ENCODE peak calls at places on chromosomes 13 and 19, in eight cellular contexts. G is tibial artery, K is lung, C is fibroblast of mammary gland, A is neural crest cell, S is left lung, Q is AG04450, F is progenitor cell of endocrine pancreas. Z is an unnamed sample.

GRCh38 chr13:100100115-100100879 is 11.4 kb downstream of the PCCA start:
- DNase-seq in C (peak), A (no peak), S (no peak), G (no peak), Q (peak), F (no peak), K (no peak), Z (no peak)

GRCh38 chr13:72473321-72473720 is 254.1 kb downstream of the MZT1 start:
- DNase-seq in K (no peak), G (no peak), A (no peak), C (no peak), F (no peak), Q (no peak), S (no peak), Z (no peak)

GRCh38 chr13:44648392-44649117 is 72.4 kb upstream of the TSC22D1 start:
- DNase-seq in F (no peak), A (no peak), K (no peak), G (no peak), Q (no peak), C (peak), S (no peak), Z (no peak)

GRCh38 chr19:23554548-23554947 is 132.5 kb downstream of the ZNF675 start:
- DNase-seq in A (no peak), Q (no peak), C (no peak), F (no peak), K (no peak), S (no peak), G (no peak), Z (no peak)

GRCh38 chr13:42594577-42595571 is 20.9 kb downstream of the TNFSF11 start:
- DNase-seq in A (peak), Q (peak), S (no peak), G (no peak), C (peak), K (peak), F (peak), Z (peak)

GRCh38 chr13:30739646-30740642 is 4.6 kb downstream of the ALOX5AP start:
- DNase-seq in A (no peak), S (no peak), C (peak), Q (peak), G (no peak), F (no peak), K (no peak), Z (no peak)

GRCh38 chr19:39411006-39411831 is 1.2 kb upstream of the PLEKHG2 start:
- DNase-seq in Q (no peak), F (no peak), S (no peak), A (no peak), K (no peak), C (peak), G (peak), Z (no peak)

GRCh38 chr13:110396913-110397379 is 89.9 kb downstream of the COL4A2 start:
- DNase-seq in A (no peak), K (peak), C (peak), G (peak), F (no peak), Q (peak), S (no peak), Z (no peak)

GRCh38 chr19:1942078-1942933 is 1.3 kb downstream of the CSNK1G2 start:
- DNase-seq in S (peak), G (peak), K (peak), Q (no peak), A (peak), C (peak), F (peak), Z (peak)

GRCh38 chr19:8034178-8034525 is 18.4 kb upstream of the CCL25 start:
- DNase-seq in S (no peak), G (no peak), A (no peak), Q (no peak), C (no peak), K (no peak), F (no peak), Z (no peak)

GRCh38 chr13:85582890-85583289 is 216.3 kb downstream of the SLITRK6 start:
- DNase-seq in K (no peak), G (no peak), Q (no peak), A (no peak), C (peak), F (no peak), S (no peak), Z (no peak)

GRCh38 chr13:52830946-52831345 is 17.5 kb downstream of the PCDH8 start:
- DNase-seq in G (no peak), S (no peak), A (no peak), C (no peak), F (no peak), K (no peak), Q (no peak), Z (no peak)

GRCh38 chr19:42396248-42396541 is 6.1 kb upstream of the CNFN start:
- DNase-seq in F (no peak), A (no peak), G (no peak), C (no peak), S (no peak), K (no peak), Q (no peak), Z (peak)

GRCh38 chr13:35767256-35767981 is 290.9 kb upstream of the MAB21L1 start:
- DNase-seq in K (no peak), A (no peak), C (no peak), F (no peak), Q (no peak), S (no peak), G (no peak), Z (no peak)

GRCh38 chr19:53865918-53866696 is 1.6 kb upstream of the MYADM start:
- DNase-seq in G (peak), S (peak), C (peak), Q (no peak), K (peak), F (no peak), A (peak), Z (no peak)

GRCh38 chr19:23415561-23416191 is 20.4 kb upstream of the ZNF91 start:
- DNase-seq in Q (no peak), C (no peak), S (peak), G (no peak), A (peak), K (peak), F (peak), Z (peak)

GRCh38 chr13:75788494-75788991 is 152.4 kb downstream of the LMO7 start:
- DNase-seq in C (peak), K (peak), F (no peak), G (no peak), Q (peak), A (no peak), S (peak), Z (no peak)

GRCh38 chr19:4501691-4502090 is 16.6 kb downstream of the PLIN4 start:
- DNase-seq in K (no peak), G (no peak), A (no peak), C (no peak), Q (no peak), S (no peak), F (no peak), Z (no peak)

GRCh38 chr19:39842693-39843435 is 3.3 kb downstream of the FBL start:
- DNase-seq in K (no peak), S (no peak), C (no peak), A (no peak), Q (no peak), F (no peak), G (no peak), Z (no peak)

GRCh38 chr13:44142911-44143665 is 230.5 kb upstream of the SERP2 start:
- DNase-seq in A (no peak), F (no peak), C (peak), Q (no peak), S (no peak), G (no peak), K (no peak), Z (no peak)

GRCh38 chr19:2331601-2332246 is 3.2 kb downstream of the SPPL2B start:
- DNase-seq in F (no peak), A (no peak), G (no peak), Q (no peak), K (no peak), S (no peak), C (no peak), Z (no peak)

GRCh38 chr13:111981446-111982165 is 85.3 kb upstream of the SOX1 start:
- DNase-seq in Q (no peak), F (no peak), G (no peak), S (no peak), K (no peak), A (no peak), C (no peak), Z (no peak)

GRCh38 chr13:49539313-49539712 is 43.6 kb downstream of the PHF11 start:
- DNase-seq in Q (peak), G (no peak), C (peak), S (no peak), A (no peak), K (no peak), F (no peak), Z (no peak)

GRCh38 chr19:35348909-35349611 is 1.4 kb downstream of the FFAR1 start:
- DNase-seq in K (no peak), G (peak), Q (no peak), S (peak), C (no peak), F (no peak), A (no peak), Z (no peak)

GRCh38 chr13:100544866-100545683 is 43.5 kb downstream of the GGACT start:
- DNase-seq in C (no peak), K (peak), S (peak), Q (no peak), A (no peak), F (no peak), G (peak), Z (no peak)

GRCh38 chr13:93270769-93271753 is 44.5 kb downstream of the GPC6 start:
- DNase-seq in A (no peak), S (no peak), Q (no peak), C (no peak), G (no peak), K (no peak), F (no peak), Z (no peak)

GRCh38 chr13:86446311-86446710 is 647.1 kb upstream of the SLITRK6 start:
- DNase-seq in A (no peak), K (no peak), Q (no peak), S (no peak), G (no peak), C (peak), F (no peak), Z (no peak)

GRCh38 chr13:50075619-50076097 is 60.4 kb downstream of the KCNRG start:
- DNase-seq in A (no peak), S (no peak), C (peak), F (no peak), G (no peak), Q (no peak), K (no peak), Z (no peak)

GRCh38 chr13:67048084-67048792 is 181.9 kb downstream of the PCDH9 start:
- DNase-seq in C (peak), G (no peak), K (no peak), A (no peak), S (no peak), Q (peak), F (no peak), Z (no peak)

GRCh38 chr13:37621811-37622361 is 23.3 kb upstream of the POSTN start:
- DNase-seq in K (peak), A (no peak), G (no peak), C (peak), Q (peak), F (no peak), S (no peak), Z (no peak)

GRCh38 chr13:50277906-50278305 is 262.7 kb downstream of the KCNRG start:
- DNase-seq in F (no peak), K (no peak), Q (no peak), G (no peak), C (no peak), A (no peak), S (no peak), Z (no peak)

GRCh38 chr13:95087746-95088305 is 213.4 kb downstream of the ABCC4 start:
- DNase-seq in F (no peak), G (no peak), Q (no peak), K (no peak), S (no peak), C (peak), A (no peak), Z (no peak)

GRCh38 chr19:3210347-3211017 is 14.0 kb upstream of the CELF5 start:
- DNase-seq in A (peak), F (peak), G (no peak), C (peak), K (peak), Q (no peak), S (peak), Z (peak)

GRCh38 chr13:31947506-31947905 is 84.1 kb upstream of the FRY start:
- DNase-seq in K (no peak), F (no peak), Q (no peak), S (no peak), C (no peak), A (no peak), G (no peak), Z (no peak)

GRCh38 chr19:52148256-52148655 is 8.5 kb upstream of the ZNF616 start:
- DNase-seq in A (no peak), S (no peak), Q (no peak), F (no peak), K (no peak), G (no peak), C (no peak), Z (no peak)

GRCh38 chr19:45467456-45468158 is at the start of gene FOSB:
- DNase-seq in Q (peak), F (peak), C (peak), S (peak), G (peak), K (peak), A (peak), Z (peak)
- TF ChIP-seq CTCF in Q (peak), F (peak), C (no peak), S (no peak), G (no peak), K (no peak), A (no peak), Z (no peak)

DNA sequence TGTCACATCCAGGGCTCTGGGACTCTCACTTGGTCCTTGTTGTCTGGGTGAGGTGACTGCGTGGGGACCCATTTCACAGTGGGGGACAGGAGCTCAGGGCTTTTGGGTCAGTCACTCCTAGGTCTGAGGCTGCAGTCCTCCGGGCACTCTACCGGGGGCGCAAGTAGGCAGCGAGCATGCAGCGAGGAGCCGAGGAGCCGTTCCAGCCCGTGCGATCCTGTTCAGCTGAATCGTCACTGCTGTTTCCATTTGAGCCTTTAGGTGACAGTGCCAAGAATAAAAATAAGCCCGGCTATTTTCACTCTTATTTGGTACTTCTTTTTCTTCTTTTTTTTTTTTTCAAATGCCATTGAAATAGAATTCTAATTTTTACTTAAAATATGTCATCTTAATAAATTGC is 126.5 kb downstream of the ZNF536 start:
- DNase-seq in A (no peak), C (no peak), Q (no peak), S (no peak), K (no peak), F (no peak), G (no peak), Z (no peak)
- TF ChIP-seq CTCF in A (no peak), C (no peak), Q (no peak), S (no peak), K (no peak), F (peak), G (no peak), Z (no peak)

GRCh38 chr19:47507031-47507430 is 7.8 kb downstream of the NAPA start:
- DNase-seq in G (no peak), F (no peak), S (peak), K (no peak), C (no peak), Q (no peak), A (no peak), Z (no peak)

GRCh38 chr19:47506459-47506858 is 8.4 kb downstream of the NAPA start:
- DNase-seq in Q (no peak), G (no peak), K (no peak), F (no peak), C (no peak), A (no peak), S (peak), Z (no peak)

GRCh38 chr19:47508721-47509120 is 6.1 kb downstream of the NAPA start:
- DNase-seq in F (no peak), S (peak), C (no peak), A (no peak), G (no peak), K (no peak), Q (no peak), Z (no peak)

GRCh38 chr19:47509170-47509847 is 5.6 kb downstream of the NAPA start:
- DNase-seq in A (no peak), Q (no peak), S (peak), C (no peak), G (no peak), F (no peak), K (no peak), Z (no peak)

DNA sequence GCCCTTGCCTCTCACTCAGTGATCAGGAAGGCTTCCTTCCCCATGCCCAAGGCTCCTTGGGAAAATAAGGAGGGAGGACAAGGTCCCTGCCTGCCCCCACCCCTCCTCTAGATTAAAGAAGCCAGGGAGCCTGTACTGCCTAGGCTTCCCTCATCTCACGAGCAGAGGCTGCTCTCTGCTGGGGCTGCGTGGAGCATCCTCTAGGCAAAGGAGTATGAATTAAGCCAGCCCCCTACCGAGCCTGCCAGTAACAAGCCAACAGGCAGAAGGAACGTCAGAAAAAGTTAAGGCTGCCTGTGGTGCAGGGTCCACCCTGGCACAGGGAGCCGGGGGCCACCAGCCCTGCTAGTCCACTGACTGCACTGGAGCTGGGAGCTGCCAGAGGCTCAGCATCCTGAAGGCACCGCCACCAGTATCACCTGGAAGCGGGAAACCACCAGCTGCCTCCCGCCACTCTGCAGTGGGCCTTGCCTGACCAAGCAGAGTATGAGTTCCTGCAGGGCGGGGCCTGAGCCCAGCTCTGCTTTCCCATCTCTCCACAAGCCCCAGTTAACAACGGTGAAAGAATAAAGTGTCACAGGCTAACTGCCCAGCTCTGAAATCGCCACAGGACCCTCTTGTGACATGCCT is 6.8 kb downstream of the NAPA start:
- DNase-seq in C (no peak), F (no peak), K (no peak), G (no peak), A (no peak), Q (no peak), S (peak), Z (no peak)
- TF ChIP-seq CTCF in C (no peak), F (no peak), K (no peak), G (no peak), A (no peak), Q (no peak), S (no peak), Z (peak)

GRCh38 chr13:113843864-113844556 is 19.9 kb downstream of the GAS6 start:
- DNase-seq in S (peak), G (peak), C (no peak), Q (no peak), F (no peak), K (no peak), A (no peak), Z (no peak)

GRCh38 chr13:113841355-113841653 is 22.6 kb downstream of the GAS6 start:
- DNase-seq in A (no peak), C (no peak), F (no peak), S (no peak), K (no peak), Q (no peak), G (no peak), Z (no peak)

GRCh38 chr13:113845055-113845454 is 18.8 kb downstream of the GAS6 start:
- DNase-seq in Q (no peak), A (no peak), C (no peak), S (peak), G (peak), F (no peak), K (no peak), Z (no peak)

GRCh38 chr13:113842336-113843062 is 21.4 kb downstream of the GAS6 start:
- DNase-seq in G (no peak), F (no peak), A (no peak), Q (no peak), K (no peak), S (no peak), C (no peak), Z (no peak)

DNA sequence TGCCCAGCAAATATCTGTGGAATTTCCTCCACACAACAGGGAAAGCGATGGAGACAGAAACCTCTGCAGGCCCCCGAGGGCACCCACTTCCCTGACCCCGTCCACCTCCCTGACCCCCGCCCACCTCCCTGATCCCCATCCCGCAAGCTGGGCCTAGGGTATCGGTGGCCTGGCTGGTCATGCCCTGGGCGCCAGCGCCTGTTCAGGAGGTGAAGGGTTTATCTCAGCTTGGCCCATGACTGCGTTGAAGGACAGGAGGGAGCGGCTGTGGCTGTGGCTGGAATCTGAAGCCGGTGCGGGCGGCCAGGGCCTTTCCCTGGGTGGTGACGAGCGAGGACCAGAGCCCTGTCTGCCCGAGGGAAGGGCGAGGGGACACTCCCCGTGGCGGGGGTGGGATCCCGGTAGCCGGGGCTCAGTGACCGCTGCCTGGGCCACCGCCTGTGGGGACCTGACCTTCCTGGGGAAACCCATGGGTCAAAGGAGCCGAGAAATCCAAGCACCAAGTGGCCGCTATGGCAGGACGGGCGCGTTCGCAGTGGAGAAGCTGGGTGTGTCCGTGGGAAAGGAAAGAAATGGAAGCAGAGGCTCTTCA is 20.7 kb downstream of the GAS6 start:
- DNase-seq in G (peak), Q (no peak), A (no peak), K (no peak), S (peak), C (no peak), F (no peak), Z (no peak)
- TF ChIP-seq CTCF in G (no peak), Q (no peak), A (no peak), K (no peak), S (no peak), C (no peak), F (no peak), Z (no peak)

GRCh38 chr19:5687360-5688198 is 2.5 kb upstream of the RPL36 start:
- DNase-seq in G (no peak), C (no peak), S (no peak), F (no peak), K (no peak), A (no peak), Q (no peak), Z (no peak)
- TF ChIP-seq CTCF in G (no peak), C (no peak), S (no peak), F (no peak), K (no peak), A (peak), Q (no peak), Z (no peak)

GRCh38 chr13:60755380-60756163 is 358.6 kb downstream of the TDRD3 start:
- DNase-seq in C (no peak), S (no peak), A (no peak), K (no peak), G (no peak), Q (no peak), F (no peak), Z (no peak)
- TF ChIP-seq CTCF in C (no peak), S (no peak), A (no peak), K (no peak), G (no peak), Q (no peak), F (peak), Z (no peak)

GRCh38 chr19:16066611-16067104 is 9.6 kb upstream of the TPM4 start:
- DNase-seq in S (no peak), Q (no peak), K (no peak), G (peak), A (no peak), F (no peak), C (peak), Z (peak)
- TF ChIP-seq CTCF in S (no peak), Q (peak), K (peak), G (peak), A (peak), F (no peak), C (peak), Z (peak)